ENCODE peak calls at places on chromosomes 2 and 18, in ten cellular contexts. N is neuronal stem cell, J is GM23338, D is mesendoderm, L is fibroblast of lung, Z is IMR-90, W is AG04450, Q is SK-N-SH, U is hepatocyte, B is kidney. O is an unnamed sample.

GRCh38 chr2:153606623-153607022 is 128.1 kb upstream of the RPRM start:
- DNase-seq in B (no peak), U (no peak), Z (no peak), Q (no peak), N (no peak), W (no peak), J (no peak), D (no peak), L (no peak), O (no peak)

GRCh38 chr2:68805025-68805424 is 66.2 kb downstream of the BMP10 start:
- DNase-seq in W (no peak), B (no peak), U (no peak), J (no peak), Z (no peak), L (no peak), N (no peak), Q (no peak), D (no peak), O (no peak)

GRCh38 chr2:215712219-215712849 is 276.5 kb upstream of the FN1 start:
- DNase-seq in D (peak), L (peak), B (no peak), J (no peak), Q (no peak), Z (no peak), W (no peak), N (no peak), U (no peak), O (no peak)

GRCh38 chr18:77948571-77948970 is 698.9 kb downstream of the GALR1 start:
- DNase-seq in D (peak), B (no peak), U (no peak), Z (no peak), Q (no peak), N (no peak), W (no peak), J (no peak), L (no peak), O (no peak)

GRCh38 chr2:55045685-55046221 is 4.5 kb downstream of the RTN4 start:
- DNase-seq in J (no peak), U (no peak), W (no peak), B (no peak), N (no peak), L (no peak), D (no peak), Q (no peak), Z (no peak), O (no peak)

GRCh38 chr2:159124441-159124911 is 156.0 kb downstream of the TANC1 start:
- DNase-seq in L (peak), D (peak), B (no peak), J (peak), N (no peak), U (peak), W (peak), Z (peak), Q (no peak), O (no peak)

GRCh38 chr2:236394571-236394970 is 130.4 kb upstream of the ASB18 start:
- DNase-seq in Q (no peak), W (no peak), B (no peak), U (no peak), J (no peak), N (no peak), D (no peak), Z (no peak), L (no peak), O (no peak)

GRCh38 chr2:127790694-127791529 is 20.1 kb downstream of the WDR33 start:
- DNase-seq in J (no peak), Q (no peak), W (no peak), Z (no peak), N (no peak), B (no peak), U (no peak), D (no peak), L (peak), O (no peak)

GRCh38 chr2:196242131-196242620 is 70.8 kb upstream of the STK17B start:
- DNase-seq in W (no peak), L (peak), J (no peak), Z (peak), B (no peak), Q (no peak), N (no peak), D (no peak), U (no peak), O (no peak)

GRCh38 chr2:71787108-71787415 is 333.7 kb downstream of the DYSF start:
- DNase-seq in W (no peak), N (no peak), J (no peak), U (no peak), Z (no peak), D (no peak), Q (no peak), B (no peak), L (no peak), O (no peak)

GRCh38 chr2:1887915-1888314 is 143.6 kb upstream of the PXDN start:
- DNase-seq in Z (peak), W (no peak), L (peak), B (no peak), N (no peak), D (peak), U (no peak), Q (no peak), J (peak), O (no peak)

GRCh38 chr2:226797989-226798421 is 1.6 kb downstream of the IRS1 start:
- DNase-seq in L (no peak), W (no peak), Z (peak), B (peak), J (peak), D (no peak), Q (no peak), N (no peak), U (no peak), O (no peak)
- H3K27ac ChIP-seq in L (peak), W (peak), Z (peak), B (peak), J (no peak), D (no peak), Q (no peak), N (no peak), U (peak), O (no peak)

DNA sequence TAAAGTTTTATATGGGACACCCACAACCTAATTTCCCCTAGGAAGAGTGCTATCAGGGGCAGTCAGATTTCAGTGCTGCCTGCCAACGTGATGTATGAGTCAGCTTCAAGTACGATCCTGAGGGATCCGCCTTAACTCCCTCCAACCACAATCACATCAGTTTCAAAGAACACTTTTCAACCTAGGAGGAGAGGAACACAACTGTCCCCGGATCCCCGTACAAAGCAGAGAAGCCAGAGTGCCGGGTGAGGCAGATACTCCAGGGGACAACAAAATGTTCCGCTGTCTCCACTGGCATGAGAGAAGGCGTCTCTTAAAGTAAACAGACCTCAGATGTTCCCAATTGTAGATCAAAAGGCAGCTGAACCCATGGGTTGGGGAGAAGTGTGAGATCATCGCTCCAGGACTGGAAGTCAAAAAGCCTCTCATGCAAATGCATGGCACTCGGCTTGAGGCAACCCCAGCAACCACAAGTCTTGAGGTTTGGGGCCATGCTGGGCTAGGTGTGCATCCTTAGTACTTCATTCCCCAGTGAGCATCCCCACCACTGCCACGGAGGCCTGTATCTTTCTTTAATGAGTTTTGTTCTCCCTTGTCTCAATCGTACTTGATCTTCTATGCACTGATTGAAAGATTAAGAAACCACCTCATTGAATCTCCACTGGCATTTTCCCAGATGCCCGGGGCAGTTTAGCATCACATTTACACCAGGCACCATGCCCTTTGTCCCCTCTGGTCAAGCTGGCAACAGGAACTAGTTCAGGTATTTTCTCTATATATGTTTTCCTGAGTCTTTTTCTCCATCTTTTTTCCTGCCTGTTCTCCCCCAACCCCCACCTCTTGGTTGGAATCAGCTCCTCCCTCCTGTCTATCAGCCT is 91.0 kb upstream of the CCBE1 start:
- DNase-seq in B (no peak), U (peak), W (no peak), Z (peak), Q (no peak), D (peak), J (no peak), N (no peak), L (peak), O (no peak)
- H3K4me3 ChIP-seq in B (no peak), U (no peak), W (peak), Z (no peak), Q (no peak), D (no peak), J (no peak), N (no peak), L (peak), O (no peak)

DNA sequence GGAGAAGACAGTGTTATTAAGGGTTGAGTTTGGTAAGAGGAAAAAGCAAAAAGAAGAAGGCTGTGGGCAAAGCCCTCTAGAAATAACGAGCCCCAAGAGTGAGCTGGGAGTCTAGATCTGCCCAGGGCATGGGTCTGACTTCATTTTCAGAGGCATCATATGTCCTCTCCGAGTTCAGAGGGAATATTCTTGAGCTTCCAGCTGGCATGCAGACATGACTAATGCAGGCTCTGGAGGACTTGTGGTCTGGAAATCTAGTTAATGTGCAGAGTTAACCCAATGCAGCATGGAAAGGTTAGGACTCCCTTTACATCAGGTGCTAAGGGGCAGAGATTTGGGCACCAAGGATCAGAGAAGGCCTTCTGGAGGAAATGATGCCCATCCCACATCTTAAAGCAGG is 7.3 kb downstream of the ACMSD start:
- DNase-seq in U (no peak), Z (peak), B (no peak), Q (no peak), W (no peak), L (peak), N (no peak), D (no peak), J (no peak), O (no peak)
- H3K27ac ChIP-seq in U (no peak), Z (no peak), B (peak), Q (no peak), W (no peak), L (no peak), N (no peak), D (no peak), J (no peak), O (no peak)

DNA sequence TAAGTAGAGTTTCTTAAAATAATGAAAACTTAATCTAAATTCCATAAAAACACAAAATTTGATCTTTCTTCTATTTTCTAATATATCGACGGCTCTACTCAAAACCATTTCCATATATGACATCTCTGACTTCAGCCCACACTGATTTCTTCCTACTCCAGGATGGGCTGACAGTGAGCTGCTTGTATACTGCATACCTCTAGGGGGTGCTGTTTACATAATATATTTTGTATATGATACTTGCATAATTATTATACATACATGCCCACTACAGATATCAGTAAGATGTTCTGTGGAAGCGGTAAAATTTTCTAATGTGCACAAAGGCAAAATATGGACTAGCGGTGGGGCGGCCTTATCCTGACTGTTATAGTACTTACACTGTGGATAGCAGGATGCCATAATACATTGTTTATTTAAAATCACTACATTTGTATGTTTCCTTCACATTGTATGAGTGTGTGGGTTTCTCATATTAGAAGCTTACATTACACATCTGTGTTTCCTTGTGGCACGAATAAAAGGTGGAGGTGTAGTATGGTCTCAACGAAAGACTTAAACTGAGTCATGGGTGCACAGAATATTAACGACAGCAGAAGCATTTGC is 66.1 kb upstream of the NXPH2 start:
- DNase-seq in W (no peak), B (no peak), D (peak), N (no peak), L (peak), J (peak), U (peak), Z (peak), Q (peak), O (no peak)
- H3K4me3 ChIP-seq in W (no peak), B (no peak), D (no peak), N (no peak), L (no peak), J (no peak), U (no peak), Z (no peak), Q (no peak), O (no peak)